ENCODE peak calls at places on chromosomes 1 and 21, in eight cellular contexts. L is LoVo; Q is AML-193; D is stimulated activated CD4-positive, alpha-beta T cell treated with anti-CD3 and anti-CD28 coated beads, Interleukin-1b, Interleukin-23, amount 100 ng/mL, for 24 hours; Z is fibroblast of mammary gland; S is nephron progenitor cell; N is NCI-H1417 treated with DMSO at 0.1 percent for 48 hours; X is T-helper 22 cell. G is an unnamed sample.

GRCh38 chr1:228228601-228229074 is 20.8 kb downstream of the OBSCN start:
- DNase-seq in Z (peak), L (no peak), N (no peak), Q (no peak), S (no peak), D (no peak), X (no peak), G (peak)

GRCh38 chr1:154407021-154407865 is 2.1 kb downstream of the IL6R start:
- DNase-seq in Q (peak), D (peak), X (no peak), L (no peak), N (no peak), Z (no peak), S (no peak), G (no peak)

GRCh38 chr1:27658951-27659496 is 13.0 kb downstream of the IFI6 start:
- DNase-seq in N (no peak), X (no peak), D (no peak), Z (peak), S (no peak), Q (peak), L (no peak), G (peak)

GRCh38 chr1:115338457-115338820 is 390 bp upstream of the NGF start:
- DNase-seq in Q (no peak), S (peak), L (no peak), D (no peak), X (no peak), Z (no peak), N (no peak), G (no peak)

GRCh38 chr21:44950351-44950750 is 10.5 kb downstream of the SLX9 start:
- DNase-seq in D (no peak), S (no peak), N (no peak), Z (no peak), L (no peak), Q (no peak), X (no peak), G (no peak)

GRCh38 chr1:209805341-209805781 is 581 bp downstream of the IRF6 start:
- DNase-seq in D (no peak), Q (no peak), X (no peak), Z (no peak), N (no peak), S (no peak), L (no peak), G (no peak)

GRCh38 chr1:53995683-53996082 is 22.3 kb downstream of the LDLRAD1 start:
- DNase-seq in L (no peak), N (no peak), Q (no peak), D (no peak), X (no peak), S (no peak), Z (no peak), G (no peak)

GRCh38 chr1:81135524-81135923 is 665.2 kb upstream of the ADGRL2 start:
- DNase-seq in S (no peak), X (no peak), Z (no peak), D (no peak), Q (no peak), L (no peak), N (no peak), G (no peak)

GRCh38 chr21:41779659-41780058 is 12.8 kb upstream of the RIPK4 start:
- DNase-seq in D (no peak), X (no peak), Z (no peak), S (no peak), Q (no peak), N (no peak), L (no peak), G (no peak)

GRCh38 chr1:99481391-99481996 is 164.4 kb upstream of the PALMD start:
- DNase-seq in Q (peak), N (peak), X (no peak), S (peak), L (peak), D (no peak), Z (peak), G (peak)

GRCh38 chr1:26281091-26281958 is 1.4 kb downstream of the SH3BGRL3 start:
- DNase-seq in D (no peak), Z (no peak), L (no peak), Q (no peak), S (no peak), N (no peak), X (no peak), G (peak)

GRCh38 chr21:20943476-20944085 is 54.6 kb upstream of the NCAM2 start:
- DNase-seq in S (no peak), Q (no peak), X (no peak), Z (no peak), N (no peak), L (no peak), D (no peak), G (no peak)

GRCh38 chr1:43853161-43853921 is 80.3 kb upstream of the ARTN start:
- DNase-seq in Z (peak), Q (peak), S (no peak), L (peak), X (no peak), N (no peak), D (no peak), G (peak)

GRCh38 chr1:219798283-219799030 is 129.9 kb downstream of the SLC30A10 start:
- DNase-seq in S (no peak), Q (no peak), X (no peak), L (no peak), D (no peak), Z (peak), N (no peak), G (peak)

GRCh38 chr1:151147132-151147503 is 687 bp upstream of the SEMA6C start:
- DNase-seq in N (no peak), Z (peak), D (no peak), S (no peak), X (no peak), L (no peak), Q (no peak), G (peak)